ENCODE peak calls at places on chromosomes 7 and 10, in nine cellular contexts. M is A549; F is osteocyte; U is naive thymus-derived CD8-positive, alpha-beta T cell; J is CD8-positive, alpha-beta T cell; H is HEK293T; L is activated naive CD4-positive, alpha-beta T cell treated with anti-CD3 and anti-CD28 coated beads, Interleukin-2, amount 10 ng/mL, durations not matched to agents 7 days and 5 days; W is GM12865; N is activated CD4-positive, alpha-beta T cell treated with anti-CD3 and anti-CD28 coated beads, Interleukin-2, amount 50 U/mL, for 48 hours. Q is an unnamed sample.

GRCh38 chr10:78688221-78688944 is 380.4 kb upstream of the ZMIZ1 start:
- DNase-seq in M (no peak), F (no peak), U (no peak), J (no peak), H (no peak), L (no peak), W (no peak), N (no peak), Q (no peak)

GRCh38 chr7:497946-498655 is 21.5 kb downstream of the PDGFA start:
- DNase-seq in M (no peak), F (no peak), U (no peak), J (no peak), H (no peak), L (no peak), W (no peak), N (no peak), Q (no peak)

GRCh38 chr7:117385340-117386124 is 41.8 kb downstream of the ASZ1 start:
- DNase-seq in M (no peak), F (no peak), U (no peak), J (no peak), H (no peak), L (no peak), W (peak), N (no peak), Q (no peak)

GRCh38 chr7:69738396-69738889 is 140.2 kb downstream of the AUTS2 start:
- DNase-seq in M (no peak), F (no peak), U (no peak), J (no peak), H (peak), L (no peak), W (peak), N (no peak), Q (no peak)

GRCh38 chr10:10007972-10008371 is 1009.7 kb upstream of the CELF2 start:
- DNase-seq in M (no peak), F (no peak), U (no peak), J (no peak), H (no peak), L (no peak), W (peak), N (no peak), Q (no peak)

GRCh38 chr7:122695816-122696215 is 3.1 kb downstream of the RNF133 start:
- DNase-seq in M (no peak), F (no peak), U (no peak), J (no peak), H (no peak), L (no peak), W (no peak), N (no peak), Q (no peak)

GRCh38 chr7:148811892-148812291 is 72.2 kb downstream of the EZH2 start:
- DNase-seq in M (no peak), F (no peak), U (no peak), J (no peak), H (no peak), L (no peak), W (no peak), N (no peak), Q (no peak)

GRCh38 chr7:113071465-113071864 is 15.2 kb downstream of the GPR85 start:
- DNase-seq in M (no peak), F (no peak), U (no peak), J (no peak), H (no peak), L (no peak), W (no peak), N (no peak), Q (no peak)

GRCh38 chr10:70822421-70822820 is 6.7 kb downstream of the SGPL1 start:
- DNase-seq in M (no peak), F (no peak), U (no peak), J (no peak), H (no peak), L (no peak), W (no peak), N (no peak), Q (no peak)

GRCh38 chr10:49649294-49649693 is 30.2 kb upstream of the C10orf53 start:
- DNase-seq in M (no peak), F (peak), U (no peak), J (no peak), H (no peak), L (peak), W (peak), N (peak), Q (no peak)

GRCh38 chr10:121540773-121541395 is 57.4 kb downstream of the FGFR2 start:
- DNase-seq in M (no peak), F (no peak), U (no peak), J (no peak), H (no peak), L (no peak), W (no peak), N (no peak), Q (no peak)

GRCh38 chr7:17239683-17240521 is 58.5 kb upstream of the AHR start:
- DNase-seq in M (peak), F (no peak), U (no peak), J (no peak), H (no peak), L (no peak), W (no peak), N (no peak), Q (no peak)

GRCh38 chr7:134724606-134725005 is 54.8 kb upstream of the CALD1 start:
- DNase-seq in M (peak), F (no peak), U (no peak), J (no peak), H (peak), L (peak), W (peak), N (peak), Q (no peak)

GRCh38 chr10:80171248-80171660 is 34.1 kb downstream of the ANXA11 start:
- DNase-seq in M (no peak), F (no peak), U (no peak), J (no peak), H (no peak), L (no peak), W (no peak), N (no peak), Q (no peak)

GRCh38 chr10:78831457-78831856 is 237.3 kb upstream of the ZMIZ1 start:
- DNase-seq in M (no peak), F (no peak), U (no peak), J (no peak), H (no peak), L (no peak), W (no peak), N (no peak), Q (no peak)

GRCh38 chr7:40946549-40946948 is 756.3 kb downstream of the INHBA start:
- DNase-seq in M (no peak), F (no peak), U (no peak), J (no peak), H (no peak), L (no peak), W (no peak), N (no peak), Q (no peak)

GRCh38 chr10:29259498-29259897 is 29.4 kb upstream of the LYZL1 start:
- DNase-seq in M (no peak), F (no peak), U (no peak), J (no peak), H (no peak), L (no peak), W (no peak), N (no peak), Q (no peak)